ENCODE peak calls at places on chromosome 16, in eight cellular contexts. W, T, Q, H, O, P, U and C are unnamed samples.
A peak's percentile ranks its signal among the peaks of the same experiment; 100 is the strongest.

GRCh38 chr16:53619247-53619646 is 84.4 kb downstream of the RPGRIP1L start:
- DNase-seq in W (no peak), T (no peak), Q (no peak), H (no peak), O (no peak), P (no peak), U (no peak), C (no peak)

GRCh38 chr16:89264800-89265550 is 47.5 kb downstream of the ZNF778 start:
- DNase-seq in W (no peak), T (no peak), Q (peak; percentile 22), H (no peak), O (no peak), P (no peak), U (no peak), C (no peak)

GRCh38 chr16:86534779-86535605 is 20.0 kb downstream of the MTHFSD start:
- DNase-seq in W (no peak), T (peak; percentile 27), Q (no peak), H (no peak), O (no peak), P (no peak), U (no peak), C (no peak)

GRCh38 chr16:30774367-30775130 is 12.4 kb downstream of the RNF40 start:
- DNase-seq in W (no peak), T (no peak), Q (no peak), H (no peak), O (no peak), P (no peak), U (no peak), C (no peak)

GRCh38 chr16:70715113-70715711 is 29.4 kb upstream of the MTSS2 start:
- DNase-seq in W (peak; percentile 100), T (peak; percentile 97), Q (peak; percentile 86), H (no peak), O (peak; percentile 91), P (peak; percentile 98), U (no peak), C (peak; percentile 77)

GRCh38 chr16:11257131-11257938 is 1.3 kb upstream of the SOCS1 start:
- DNase-seq in W (peak; percentile 75), T (peak; percentile 88), Q (peak; percentile 80), H (peak; percentile 56), O (peak; percentile 39), P (peak; percentile 78), U (peak; percentile 82), C (peak; percentile 79)

GRCh38 chr16:78098087-78098486 is 1.4 kb upstream of the WWOX start:
- DNase-seq in W (no peak), T (no peak), Q (no peak), H (no peak), O (no peak), P (no peak), U (peak; percentile 48), C (no peak)

GRCh38 chr16:67406628-67407027 is 9.6 kb downstream of the ZDHHC1 start:
- DNase-seq in W (peak; percentile 83), T (peak; percentile 54), Q (no peak), H (no peak), O (no peak), P (peak; percentile 75), U (no peak), C (no peak)

GRCh38 chr16:2739555-2740435 is 12.6 kb upstream of the SRRM2 start:
- DNase-seq in W (no peak), T (no peak), Q (peak; percentile 12), H (no peak), O (no peak), P (no peak), U (no peak), C (no peak)

GRCh38 chr16:48676836-48677235 is 66.9 kb upstream of the N4BP1 start:
- DNase-seq in W (peak; percentile 5), T (no peak), Q (no peak), H (no peak), O (no peak), P (peak; percentile 33), U (no peak), C (no peak)

GRCh38 chr16:14523632-14524031 is 106.4 kb downstream of the PARN start:
- DNase-seq in W (no peak), T (no peak), Q (no peak), H (no peak), O (no peak), P (no peak), U (no peak), C (no peak)

GRCh38 chr16:27698746-27699145 is 148.8 kb downstream of the KATNIP start:
- DNase-seq in W (no peak), T (no peak), Q (no peak), H (no peak), O (no peak), P (no peak), U (no peak), C (no peak)

GRCh38 chr16:54591816-54592246 is 305.2 kb upstream of the IRX3 start:
- DNase-seq in W (no peak), T (no peak), Q (no peak), H (no peak), O (no peak), P (no peak), U (no peak), C (no peak)

GRCh38 chr16:87212026-87212425 is 105.2 kb downstream of the C16orf95 start:
- DNase-seq in W (no peak), T (peak; percentile 31), Q (no peak), H (no peak), O (no peak), P (no peak), U (no peak), C (no peak)

GRCh38 chr16:29021471-29021870 is 36.6 kb downstream of the LAT start:
- DNase-seq in W (no peak), T (no peak), Q (no peak), H (no peak), O (no peak), P (no peak), U (no peak), C (no peak)

GRCh38 chr16:74742051-74742481 is 32.6 kb downstream of the FA2H start:
- DNase-seq in W (no peak), T (no peak), Q (no peak), H (no peak), O (no peak), P (no peak), U (no peak), C (no peak)

GRCh38 chr16:22321340-22322001 is 24.3 kb downstream of the POLR3E start:
- DNase-seq in W (peak; percentile 19), T (peak; percentile 87), Q (peak; percentile 74), H (peak; percentile 92), O (peak; percentile 51), P (peak; percentile 57), U (peak; percentile 86), C (peak; percentile 61)

GRCh38 chr16:85615852-85616607 is 2.9 kb downstream of the GSE1 start:
- DNase-seq in W (peak; percentile 50), T (peak; percentile 94), Q (peak; percentile 86), H (no peak), O (no peak), P (peak; percentile 54), U (peak; percentile 93), C (peak; percentile 71)